ENCODE peak calls at places on chromosome 7, in eight cellular contexts. M, C, P, R, K, Y, S and T are unnamed samples.

GRCh38 chr7:74038194-74038961 is 10.4 kb downstream of the ELN start:
- DNase-seq in M (peak; percentile 80), C (no peak), P (no peak), R (peak; percentile 91), K (no peak), Y (no peak), S (no peak), T (no peak)

GRCh38 chr7:929311-929711 is 25.2 kb downstream of the ADAP1 start:
- DNase-seq in M (no peak), C (no peak), P (no peak), R (peak; percentile 57), K (no peak), Y (no peak), S (no peak), T (no peak)

GRCh38 chr7:80135306-80136104 is 874 bp downstream of the GNAI1 start:
- DNase-seq in M (no peak), C (no peak), P (peak; percentile 38), R (no peak), K (peak; percentile 20), Y (peak; percentile 38), S (no peak), T (no peak)

GRCh38 chr7:120591-120991 is 71.8 kb upstream of the FAM20C start:
- DNase-seq in M (no peak), C (no peak), P (peak; percentile 30), R (no peak), K (no peak), Y (peak; percentile 39), S (no peak), T (no peak)

GRCh38 chr7:698515-699259 is 27.8 kb upstream of the DNAAF5 start:
- DNase-seq in M (no peak), C (no peak), P (no peak), R (peak; percentile 40), K (no peak), Y (no peak), S (no peak), T (no peak)

GRCh38 chr7:135160098-135160857 is 10.2 kb downstream of the CYREN start:
- DNase-seq in M (no peak), C (no peak), P (no peak), R (no peak), K (no peak), Y (no peak), S (no peak), T (no peak)

GRCh38 chr7:80145780-80146422 is 11.3 kb downstream of the GNAI1 start:
- DNase-seq in M (no peak), C (no peak), P (no peak), R (no peak), K (no peak), Y (no peak), S (no peak), T (no peak)

GRCh38 chr7:69880848-69881247 is 282.6 kb downstream of the AUTS2 start:
- DNase-seq in M (no peak), C (no peak), P (no peak), R (no peak), K (no peak), Y (no peak), S (peak; percentile 24), T (no peak)

GRCh38 chr7:150322114-150322832 is 882 bp upstream of the LRRC61 start:
- DNase-seq in M (no peak), C (no peak), P (no peak), R (no peak), K (no peak), Y (no peak), S (no peak), T (no peak)

GRCh38 chr7:120539321-120539720 is 266.3 kb downstream of the KCND2 start:
- DNase-seq in M (no peak), C (no peak), P (no peak), R (no peak), K (no peak), Y (no peak), S (no peak), T (peak; percentile 10)
- H3K4me3 ChIP-seq in M (no peak overlapping the region), C (no peak overlapping the region), P (no peak overlapping the region), R (no peak overlapping the region), K (no peak overlapping the region), Y (no peak overlapping the region), S (no peak overlapping the region), T (no peak overlapping the region)

GRCh38 chr7:155496267-155497005 is 38.5 kb downstream of the EN2 start:
- DNase-seq in M (no peak), C (no peak), P (no peak), R (no peak), K (no peak), Y (no peak), S (no peak), T (no peak)
- H3K27me3 ChIP-seq in M (no peaks in the 10 kb centered on the region), C (no peaks in the 10 kb centered on the region), P (no peaks in the 10 kb centered on the region), R (peaks cover 67% of the 10 kb centered on the region), K (peaks cover 89% of the 10 kb centered on the region), Y (peaks cover 83% of the 10 kb centered on the region), S (peaks cover 88% of the 10 kb centered on the region), T (peaks cover 8% of the 10 kb centered on the region)

DNA sequence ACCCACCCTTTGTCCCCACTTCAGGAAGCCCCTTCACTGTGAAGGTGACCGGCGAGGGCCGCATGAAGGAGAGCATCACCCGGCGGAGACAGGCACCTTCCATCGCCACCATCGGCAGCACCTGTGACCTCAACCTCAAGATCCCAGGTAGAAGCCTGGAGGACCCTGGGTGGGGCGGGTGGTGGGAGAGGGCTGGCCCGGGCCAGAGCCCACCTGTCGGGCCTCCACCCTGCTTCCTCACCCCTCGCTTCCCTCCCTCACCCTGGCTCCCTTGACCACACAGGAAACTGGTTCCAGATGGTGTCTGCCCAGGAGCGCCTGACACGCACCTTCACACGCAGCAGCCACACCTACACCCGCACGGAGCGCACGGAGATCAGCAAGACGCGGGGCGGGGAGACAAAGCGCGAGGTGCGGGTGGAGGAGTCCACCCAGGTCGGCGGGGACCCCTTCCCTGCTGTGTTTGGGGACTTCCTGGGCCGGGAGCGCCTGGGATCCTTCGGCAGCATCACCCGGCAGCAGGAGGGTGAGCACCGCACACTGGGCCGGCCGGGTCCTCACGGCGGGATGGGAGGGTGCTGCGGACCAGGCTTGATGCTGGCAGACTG is 8.9 kb upstream of the ATP6V1F start:
- DNase-seq in M (no peak), C (no peak), P (no peak), R (no peak), K (no peak), Y (no peak), S (no peak), T (no peak)
- H3K36me3 ChIP-seq in M (peaks cover 85% of the 10 kb centered on the region), C (peaks cover 83% of the 10 kb centered on the region), P (no peaks in the 10 kb centered on the region), R (peaks cover 91% of the 10 kb centered on the region), K (peaks cover 31% of the 10 kb centered on the region), Y (no peaks in the 10 kb centered on the region), S (peaks cover 79% of the 10 kb centered on the region), T (peaks cover 2% of the 10 kb centered on the region)

GRCh38 chr7:158995514-158995913 is 139.2 kb downstream of the DYNC2I1 start:
- DNase-seq in M (no peak), C (no peak), P (no peak), R (no peak), K (no peak), Y (no peak), S (no peak), T (no peak)

GRCh38 chr7:158996214-158997109 is 140.1 kb downstream of the DYNC2I1 start:
- DNase-seq in M (no peak), C (no peak), P (no peak), R (no peak), K (no peak), Y (peak; percentile 44), S (no peak), T (no peak)

GRCh38 chr7:158999496-158999895 is 143.1 kb downstream of the DYNC2I1 start:
- DNase-seq in M (no peak), C (no peak), P (no peak), R (no peak), K (no peak), Y (no peak), S (no peak), T (no peak)

GRCh38 chr7:158997110-158997453 is 140.7 kb downstream of the DYNC2I1 start:
- DNase-seq in M (no peak), C (no peak), P (no peak), R (no peak), K (no peak), Y (peak; percentile 40), S (peak; percentile 71), T (no peak)

DNA sequence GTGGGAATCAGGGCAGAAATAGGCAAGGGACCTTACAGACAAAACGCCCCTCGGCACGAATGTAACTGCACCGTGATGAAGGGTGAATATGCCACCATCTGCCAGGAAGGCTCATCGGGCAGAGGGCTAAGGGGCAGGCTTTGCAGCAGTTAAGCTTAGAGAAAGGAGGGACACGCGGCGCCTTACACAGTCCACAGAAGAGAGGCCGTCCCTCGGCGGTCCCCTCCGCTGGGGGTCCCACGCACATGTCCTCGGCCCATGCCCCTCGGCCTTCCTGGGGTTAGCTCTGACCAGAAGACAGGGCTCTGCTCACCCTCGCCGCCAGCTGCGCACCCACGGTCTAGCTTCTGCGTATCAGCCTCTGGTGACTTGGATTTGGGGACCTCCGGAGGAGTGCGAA is 141.1 kb downstream of the DYNC2I1 start:
- DNase-seq in M (no peak), C (no peak), P (no peak), R (no peak), K (no peak), Y (no peak), S (peak; percentile 79), T (no peak)
- H3K4me3 ChIP-seq in M (no peak overlapping the region), C (peak overlapping the region; percentile 48), P (no peak overlapping the region), R (peak overlapping the region; percentile 25), K (no peak overlapping the region), Y (peak overlapping the region; percentile 50), S (peak overlapping the region; percentile 37), T (no peak overlapping the region)